ENCODE peak calls at places on chromosomes 12 and 14, in nine cellular contexts. F is NCI-H2029 treated with DMSO at 0.1 percent for 48 hours; U is HTR-8/SVneo; I is stimulated activated CD8-positive, alpha-beta memory T cell treated with anti-CD3 and anti-CD28 coated beads, Interleukin-7, amount 100 ng/mL, for 4 hours; E is Daoy; D is WTC11; L is cerebellar cortex; A is NCI-H748 treated with DMSO at 0.1 percent for 48 hours; W is uterus. N is an unnamed sample.

GRCh38 chr12:126617312-126617711 is 1552.1 kb downstream of the AACS start:
- DNase-seq in F (no peak), U (no peak), I (no peak), E (peak), D (no peak), L (no peak), A (no peak), W (no peak), N (no peak)

GRCh38 chr12:77357654-77358053 is 292.3 kb upstream of the E2F7 start:
- DNase-seq in F (no peak), U (no peak), I (no peak), E (no peak), D (no peak), L (no peak), A (no peak), W (no peak), N (no peak)

GRCh38 chr12:4215862-4216541 is 57.6 kb upstream of the CCND2 start:
- DNase-seq in F (no peak), U (no peak), I (no peak), E (peak), D (no peak), L (no peak), A (no peak), W (no peak), N (no peak)

GRCh38 chr12:47032644-47033043 is 46.8 kb upstream of the PCED1B start:
- DNase-seq in F (peak), U (peak), I (no peak), E (peak), D (no peak), L (peak), A (peak), W (no peak), N (peak)

GRCh38 chr12:44847403-44847802 is 28.7 kb downstream of the NELL2 start:
- DNase-seq in F (no peak), U (no peak), I (no peak), E (no peak), D (no peak), L (no peak), A (no peak), W (no peak), N (no peak)

GRCh38 chr12:6218526-6218925 is 18.3 kb downstream of the CD9 start:
- DNase-seq in F (no peak), U (no peak), I (no peak), E (no peak), D (no peak), L (no peak), A (no peak), W (no peak), N (peak)

GRCh38 chr14:76810953-76811400 is 1.7 kb downstream of the ANGEL1 start:
- DNase-seq in F (no peak), U (peak), I (no peak), E (peak), D (no peak), L (peak), A (no peak), W (no peak), N (peak)

GRCh38 chr12:101828463-101829196 is 2.1 kb downstream of the GNPTAB start:
- DNase-seq in F (peak), U (no peak), I (no peak), E (no peak), D (no peak), L (peak), A (no peak), W (no peak), N (no peak)

GRCh38 chr12:40117818-40118217 is 11.9 kb upstream of the SLC2A13 start:
- DNase-seq in F (no peak), U (no peak), I (no peak), E (no peak), D (no peak), L (no peak), A (no peak), W (no peak), N (no peak)

GRCh38 chr12:106866426-106867080 is 89.2 kb upstream of the TMEM263 start:
- DNase-seq in F (no peak), U (no peak), I (no peak), E (no peak), D (no peak), L (no peak), A (no peak), W (no peak), N (no peak)

GRCh38 chr14:48731260-48731659 is 854.9 kb downstream of the RPS29 start:
- DNase-seq in F (no peak), U (no peak), I (no peak), E (no peak), D (no peak), L (no peak), A (no peak), W (no peak), N (peak)

GRCh38 chr12:124317400-124317799 is 22.5 kb downstream of the RFLNA start:
- DNase-seq in F (no peak), U (no peak), I (no peak), E (no peak), D (no peak), L (no peak), A (no peak), W (no peak), N (no peak)

GRCh38 chr12:98698603-98699463 is 53.7 kb downstream of the APAF1 start:
- DNase-seq in F (peak), U (peak), I (peak), E (peak), D (peak), L (peak), A (peak), W (peak), N (peak)

GRCh38 chr12:95083471-95083870 is 10.1 kb upstream of the NR2C1 start:
- DNase-seq in F (no peak), U (no peak), I (no peak), E (no peak), D (no peak), L (no peak), A (no peak), W (no peak), N (no peak)

GRCh38 chr12:5518584-5519365 is 86.9 kb downstream of the NTF3 start:
- DNase-seq in F (no peak), U (no peak), I (no peak), E (no peak), D (peak), L (peak), A (no peak), W (no peak), N (no peak)

N was measured in M059J.